ENCODE peak calls at places on chromosomes 4 and X, in four cellular contexts. J is non-pigmented ciliary epithelial cell; V is small intestine; A is activated naive CD4-positive, alpha-beta T cell. Y is an unnamed sample.

GRCh38 chr4:76280488-76281441 is 25.8 kb upstream of the STBD1 start:
- DNase-seq in J (no peak), V (peak; percentile 36), A (no peak), Y (no peak)

GRCh38 chr4:3121596-3121995 is 47.1 kb downstream of the HTT start:
- DNase-seq in J (no peak), V (no peak), A (no peak), Y (no peak)

GRCh38 chr4:114466299-114466698 is 132.3 kb upstream of the UGT8 start:
- DNase-seq in J (no peak), V (peak; percentile 75), A (no peak), Y (no peak)

GRCh38 chr4:150127757-150128156 is 49.5 kb downstream of the DCLK2 start:
- DNase-seq in J (no peak), V (no peak), A (no peak), Y (no peak)

GRCh38 chr4:7422098-7422897 is 12.4 kb downstream of the PSAPL1 start:
- DNase-seq in J (no peak), V (no peak), A (no peak), Y (no peak)

GRCh38 chr4:144295286-144295995 is 154.9 kb upstream of the GYPA start:
- DNase-seq in J (no peak), V (no peak), A (no peak), Y (no peak)

GRCh38 chr4:146335763-146336412 is 121.5 kb downstream of the REELD1 start:
- DNase-seq in J (no peak), V (peak; percentile 64), A (no peak), Y (no peak)

GRCh38 chr4:120918788-120919187 is 3.7 kb downstream of the PRDM5 start:
- DNase-seq in J (no peak), V (no peak), A (no peak), Y (no peak)

GRCh38 chr4:26269038-26269437 is 51.8 kb upstream of the RBPJ start:
- DNase-seq in J (no peak), V (no peak), A (no peak), Y (no peak)

GRCh38 chrX:17967888-17968287 is 106.8 kb upstream of the RAI2 start:
- DNase-seq in J (no peak), V (peak; percentile 30), A (no peak), Y (no peak)

GRCh38 chr4:146235654-146236570 is 21.6 kb downstream of the REELD1 start:
- DNase-seq in J (no peak), V (no peak), A (no peak), Y (no peak)

GRCh38 chr4:15232725-15233597 is 194.9 kb upstream of the C1QTNF7 start:
- DNase-seq in J (peak; percentile 81), V (no peak), A (no peak), Y (no peak)

GRCh38 chr4:7322166-7322991 is 112.4 kb downstream of the PSAPL1 start:
- DNase-seq in J (no peak), V (no peak), A (no peak), Y (no peak)

GRCh38 chr4:108048997-108049396 is 59.3 kb downstream of the HADH start:
- DNase-seq in J (no peak), V (no peak), A (no peak), Y (no peak)

GRCh38 chr4:55272576-55272975 is 73.5 kb upstream of the SRD5A3 start:
- DNase-seq in J (no peak), V (no peak), A (no peak), Y (no peak)

GRCh38 chr4:7105261-7105660 is 37.4 kb upstream of the GRPEL1 start:
- DNase-seq in J (no peak), V (no peak), A (no peak), Y (no peak)

GRCh38 chrX:49053223-49054072 is 5.4 kb upstream of the CCDC120 start:
- DNase-seq in J (no peak), V (peak; percentile 29), A (no peak), Y (no peak)

GRCh38 chr4:108533876-108534275 is 86.5 kb upstream of the RPL34 start:
- DNase-seq in J (no peak), V (no peak), A (no peak), Y (no peak)

GRCh38 chrX:68307767-68308166 is 125.5 kb downstream of the OPHN1 start:
- DNase-seq in J (peak; percentile 50), V (no peak), A (no peak), Y (no peak)

GRCh38 chr4:180028682-180029081 is 2214.5 kb upstream of the TENM3 start:
- DNase-seq in J (peak; percentile 4), V (peak; percentile 39), A (no peak), Y (no peak)

GRCh38 chrX:34557733-34558132 is 99.4 kb downstream of the TMEM47 start:
- DNase-seq in J (no peak), V (no peak), A (no peak), Y (no peak)